ENCODE peak calls at places on chromosomes 1 and 21, in seven cellular contexts. L, I, Y, O, W, D and P are unnamed samples.

GRCh38 chr1:227318852-227319607 is 738 bp upstream of the CDC42BPA start:
- DNase-seq in L (peak; percentile 71), I (no peak), Y (no peak), O (peak; percentile 43), W (peak; percentile 67), D (peak; percentile 37), P (peak; percentile 22)

GRCh38 chr1:81758213-81758612 is 42.5 kb upstream of the ADGRL2 start:
- DNase-seq in L (no peak), I (no peak), Y (no peak), O (no peak), W (peak; percentile 0), D (no peak), P (no peak)

GRCh38 chr1:33893147-33893830 is 29.4 kb downstream of the HMGB4 start:
- DNase-seq in L (no peak), I (no peak), Y (peak; percentile 53), O (peak; percentile 19), W (peak; percentile 87), D (no peak), P (no peak)

GRCh38 chr1:159341736-159342135 is 39.6 kb downstream of the FCER1A start:
- DNase-seq in L (no peak), I (no peak), Y (no peak), O (no peak), W (no peak), D (no peak), P (no peak)

GRCh38 chr1:119686661-119687060 is 25.1 kb upstream of the PHGDH start:
- DNase-seq in L (no peak), I (no peak), Y (no peak), O (no peak), W (no peak), D (peak; percentile 28), P (no peak)

GRCh38 chr1:180609643-180610555 is 21.9 kb upstream of the XPR1 start:
- DNase-seq in L (no peak), I (no peak), Y (no peak), O (no peak), W (no peak), D (no peak), P (no peak)

GRCh38 chr1:176789571-176790090 is 326.7 kb downstream of the PAPPA2 start:
- DNase-seq in L (no peak), I (no peak), Y (no peak), O (no peak), W (peak; percentile 28), D (no peak), P (no peak)

GRCh38 chr21:25607151-25607811 is at the start of gene MRPL39:
- DNase-seq in L (peak; percentile 80), I (peak; percentile 85), Y (peak; percentile 77), O (peak; percentile 78), W (peak; percentile 90), D (peak; percentile 83), P (peak; percentile 90)

GRCh38 chr1:39269791-39270342 is 65.4 kb downstream of the MACF1 start:
- DNase-seq in L (peak; percentile 23), I (peak; percentile 40), Y (peak; percentile 43), O (no peak), W (no peak), D (peak; percentile 17), P (peak; percentile 78)

GRCh38 chr1:6438047-6438525 is 13.5 kb downstream of the ESPN start:
- DNase-seq in L (peak; percentile 91), I (peak; percentile 62), Y (no peak), O (peak; percentile 24), W (peak; percentile 26), D (peak; percentile 51), P (peak; percentile 66)

GRCh38 chr1:36913523-36914060 is 120.7 kb downstream of the GRIK3 start:
- DNase-seq in L (no peak), I (no peak), Y (no peak), O (no peak), W (no peak), D (no peak), P (no peak)